ENCODE peak calls at places on chromosomes 7 and 10, in four cellular contexts. J is A549, M is K562, P is transverse colon. Z is an unnamed sample.

GRCh38 chr7:156223935-156224334 is 411.7 kb upstream of the SHH start:
- DNase-seq in J (no peak), M (no peak), P (no peak), Z (no peak)

GRCh38 chr10:76397957-76398665 is 966.7 kb downstream of the LRMDA start:
- DNase-seq in J (no peak), M (no peak), P (no peak), Z (no peak)

GRCh38 chr10:73205121-73205520 is 37.2 kb downstream of the FAM149B1 start:
- DNase-seq in J (no peak), M (no peak), P (no peak), Z (no peak)

GRCh38 chr7:17680026-17680425 is 260.3 kb downstream of the SNX13 start:
- DNase-seq in J (peak; percentile 15), M (no peak), P (peak; percentile 29), Z (peak; percentile 70)

GRCh38 chr7:85573346-85573745 is 386.5 kb upstream of the SEMA3D start:
- DNase-seq in J (no peak), M (no peak), P (no peak), Z (no peak)

GRCh38 chr7:120805636-120806388 is 52.1 kb downstream of the TSPAN12 start:
- DNase-seq in J (peak; percentile 51), M (peak; percentile 81), P (peak; percentile 59), Z (peak; percentile 49)

GRCh38 chr7:155803418-155804376 is 8.6 kb downstream of the SHH start:
- DNase-seq in J (no peak), M (no peak), P (peak; percentile 82), Z (peak; percentile 83)

GRCh38 chr7:8214162-8214897 is 47.6 kb downstream of the ICA1 start:
- DNase-seq in J (no peak), M (no peak), P (no peak), Z (no peak)

GRCh38 chr7:76346778-76347177 is 12.0 kb downstream of the YWHAG start:
- DNase-seq in J (no peak), M (no peak), P (no peak), Z (no peak)

GRCh38 chr7:7696458-7697119 is 21.8 kb downstream of the RPA3 start:
- DNase-seq in J (no peak), M (no peak), P (no peak), Z (no peak)

GRCh38 chr10:119408969-119409371 is 133.5 kb downstream of the RGS10 start:
- DNase-seq in J (no peak), M (no peak), P (no peak), Z (no peak)

GRCh38 chr7:156652886-156653568 is 12.5 kb downstream of the RNF32 start:
- DNase-seq in J (no peak), M (no peak), P (no peak), Z (no peak)

GRCh38 chr7:158274404-158274811 is 313.2 kb downstream of the PTPRN2 start:
- DNase-seq in J (no peak), M (no peak), P (no peak), Z (peak; percentile 3)

GRCh38 chr7:155948423-155948822 is 136.2 kb upstream of the SHH start:
- DNase-seq in J (no peak), M (no peak), P (no peak), Z (no peak)

GRCh38 chr7:30459591-30460245 is 18.9 kb downstream of the NOD1 start:
- DNase-seq in J (peak; percentile 61), M (no peak), P (peak; percentile 74), Z (no peak)

GRCh38 chr7:45031829-45032228 is 31.8 kb downstream of the CCM2 start:
- DNase-seq in J (no peak), M (no peak), P (no peak), Z (no peak)

DNA sequence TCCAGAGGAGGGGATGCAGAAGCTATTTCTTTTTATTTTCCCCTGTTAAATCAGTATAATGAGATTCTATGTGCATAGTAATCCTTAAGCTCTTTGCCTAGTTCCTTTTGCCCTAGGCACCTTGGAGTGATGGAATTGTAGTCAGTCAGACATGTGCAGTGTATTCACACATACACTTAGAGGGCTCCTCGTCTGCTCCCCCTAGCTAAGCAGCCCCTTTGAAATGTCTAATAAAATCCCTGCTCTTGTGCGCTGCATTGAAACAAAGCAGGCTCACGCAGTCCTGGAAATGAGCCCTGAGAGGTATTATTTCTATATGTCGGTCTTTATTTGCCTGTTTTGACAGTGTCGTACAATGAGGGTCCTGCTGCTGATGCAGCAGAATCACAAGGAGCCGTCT is 258.7 kb downstream of the AUTS2 start:
- DNase-seq in J (no peak), M (no peak), P (no peak), Z (no peak)
- TF ChIP-seq EP300 in J (no peak), M (no peak), P (no peak), Z (no peak)

GRCh38 chr7:925601-926000 is 28.9 kb downstream of the ADAP1 start:
- DNase-seq in J (no peak), M (no peak), P (peak; percentile 78), Z (peak; percentile 63)

GRCh38 chr7:922334-923107 is 32.0 kb downstream of the ADAP1 start:
- DNase-seq in J (no peak), M (no peak), P (peak; percentile 27), Z (peak; percentile 54)

GRCh38 chr7:924541-925231 is 29.8 kb downstream of the ADAP1 start:
- DNase-seq in J (no peak), M (no peak), P (peak; percentile 38), Z (peak; percentile 76)

GRCh38 chr7:921581-922333 is 32.7 kb downstream of the ADAP1 start:
- DNase-seq in J (no peak), M (no peak), P (peak; percentile 57), Z (peak; percentile 77)

DNA sequence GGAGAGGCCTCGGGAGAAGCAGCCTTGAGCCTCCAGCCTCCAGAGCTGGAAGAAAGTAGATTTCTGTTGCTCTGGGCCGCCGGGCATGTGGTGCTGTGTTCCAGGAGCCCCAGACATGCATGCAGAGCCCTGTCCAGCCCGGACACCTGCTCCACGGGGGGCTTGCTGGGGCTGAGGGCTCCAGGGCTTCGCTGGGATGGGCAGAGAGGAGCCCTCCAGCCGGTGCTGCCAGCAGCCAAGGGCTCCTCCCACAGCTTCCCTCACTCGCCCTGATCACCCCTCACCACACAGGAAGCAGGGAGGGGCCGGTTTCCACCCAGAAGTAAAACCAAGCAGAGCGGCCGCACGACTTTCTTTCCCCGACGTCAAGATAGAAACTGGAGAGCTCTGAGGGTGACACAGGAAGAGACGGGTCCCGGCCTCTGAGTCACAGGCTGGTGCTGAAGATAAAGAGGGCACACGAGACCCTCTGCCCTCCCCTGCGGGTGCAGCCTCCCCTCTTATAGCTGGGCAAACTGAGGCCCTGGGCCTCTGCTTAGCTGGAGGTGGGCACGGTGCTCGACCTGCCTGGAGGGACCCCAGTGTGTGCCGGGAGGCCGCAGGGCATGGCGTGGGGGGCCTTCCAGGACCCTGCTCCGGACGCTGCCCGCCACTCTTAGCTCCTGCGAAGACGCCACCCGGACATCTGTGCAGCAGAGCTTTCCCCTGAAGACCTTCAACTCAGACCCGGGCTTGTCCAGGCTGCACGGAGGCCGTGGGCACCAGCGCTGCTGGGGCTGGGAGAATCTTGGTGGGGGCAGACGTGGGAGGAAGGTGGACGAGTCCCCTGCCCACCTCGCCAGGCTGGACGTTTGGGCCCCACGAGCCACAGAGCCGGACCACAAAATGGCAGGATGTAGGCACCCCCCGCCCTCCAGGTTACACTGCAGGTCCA is 31.1 kb downstream of the ADAP1 start:
- DNase-seq in J (no peak), M (peak; percentile 64), P (peak; percentile 94), Z (peak; percentile 86)
- H3K4me3 ChIP-seq in J (no peak overlapping the region), M (no peak overlapping the region), P (no peak overlapping the region), Z (no peak overlapping the region)

DNA sequence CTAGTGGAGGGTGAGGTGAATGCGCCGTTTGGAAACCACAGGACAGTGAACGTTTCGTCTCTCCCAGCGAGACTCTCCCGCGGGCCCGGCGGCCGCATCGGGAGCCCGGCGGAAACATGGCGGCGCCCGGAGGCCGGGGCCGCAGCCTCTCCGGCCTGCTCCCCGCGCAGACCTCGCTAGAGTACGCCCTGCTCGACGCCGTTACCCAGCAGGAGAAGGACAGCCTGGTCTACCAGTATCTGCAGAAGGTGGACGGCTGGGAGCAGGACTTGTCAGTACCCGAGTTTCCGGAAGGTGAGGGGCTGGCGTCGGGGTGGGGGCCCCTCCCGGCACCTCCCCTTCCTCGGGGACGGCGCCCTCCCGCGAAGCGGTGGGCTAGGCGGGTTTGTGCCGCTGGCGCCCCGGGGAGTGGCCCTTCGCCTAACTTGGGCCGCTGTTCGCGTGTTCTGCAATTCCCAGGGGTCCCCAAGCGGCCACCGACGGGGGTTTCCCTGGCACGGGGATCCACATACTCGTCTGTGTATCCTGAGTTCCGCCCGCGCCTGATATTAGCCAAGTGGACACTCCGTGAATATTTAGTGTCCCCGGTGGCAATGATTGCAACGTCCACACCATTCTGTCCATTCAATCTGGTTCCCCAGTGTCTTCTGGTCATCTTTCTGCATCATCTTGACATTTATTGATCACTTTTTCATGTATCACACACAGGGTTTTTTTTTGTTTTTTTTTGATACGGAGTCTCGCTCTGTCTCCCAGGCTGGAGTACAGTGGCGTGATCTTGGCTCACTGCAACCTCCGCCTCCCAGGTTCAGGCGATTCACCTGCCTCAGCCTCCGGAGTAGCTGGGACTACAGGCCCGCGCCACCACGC is 531 bp downstream of the NHLRC2 start:
- DNase-seq in J (peak; percentile 72), M (peak; percentile 65), P (peak; percentile 52), Z (peak; percentile 91)
- H3K4me1 ChIP-seq in J (peaks cover 50% of the 10 kb centered on the region), M (peaks cover 3% of the 10 kb centered on the region), P (peaks cover 16% of the 10 kb centered on the region), Z (peaks cover 24% of the 10 kb centered on the region)

GRCh38 chr7:108824840-108825540 is 255.3 kb downstream of the DNAJB9 start:
- DNase-seq in J (no peak), M (no peak), P (no peak), Z (no peak)
- TF ChIP-seq EP300 in J (no peak), M (no peak), P (no peak), Z (no peak)